ENCODE peak calls at places on chromosome 19, in seven cellular contexts. One of them, this sample, is unnamed.

GRCh38 chr19:3586124-3586626 is 897 bp downstream of the GIPC3 start:
- DNase-seq in mucosa of descending colon: no peak
- DNase-seq in HCEC 1CT: no peak
- DNase-seq in activated CD8-positive, alpha-beta T cell treated with anti-CD3 and anti-CD28 coated beads for 36 hours: peak; percentile 60
- DNase-seq in Peyer's patch: peak; percentile 49
- DNase-seq in left ventricle myocardium inferior: no peak
- DNase-seq in erythroblast: peak; percentile 22
- DNase-seq in this sample: peak; percentile 22

GRCh38 chr19:3479177-3479818 is 1.0 kb downstream of the SMIM24 start:
- DNase-seq in mucosa of descending colon: peak; percentile 55
- DNase-seq in HCEC 1CT: no peak
- DNase-seq in activated CD8-positive, alpha-beta T cell treated with anti-CD3 and anti-CD28 coated beads for 36 hours: peak; percentile 84
- DNase-seq in Peyer's patch: peak; percentile 71
- DNase-seq in left ventricle myocardium inferior: no peak
- DNase-seq in erythroblast: peak; percentile 64
- DNase-seq in this sample: peak; percentile 78

GRCh38 chr19:54650108-54650666 is 12.6 kb upstream of the LILRB4 start:
- DNase-seq in mucosa of descending colon: no peak
- DNase-seq in HCEC 1CT: no peak
- DNase-seq in activated CD8-positive, alpha-beta T cell treated with anti-CD3 and anti-CD28 coated beads for 36 hours: no peak
- DNase-seq in Peyer's patch: no peak
- DNase-seq in left ventricle myocardium inferior: no peak
- DNase-seq in erythroblast: no peak
- DNase-seq in this sample: no peak

GRCh38 chr19:1312732-1313694 is 27.3 kb downstream of the EFNA2 start:
- DNase-seq in mucosa of descending colon: peak; percentile 50
- DNase-seq in HCEC 1CT: peak; percentile 57
- DNase-seq in activated CD8-positive, alpha-beta T cell treated with anti-CD3 and anti-CD28 coated beads for 36 hours: no peak
- DNase-seq in Peyer's patch: no peak
- DNase-seq in left ventricle myocardium inferior: no peak
- DNase-seq in erythroblast: no peak
- DNase-seq in this sample: no peak

GRCh38 chr19:45346449-45346848 is 5.9 kb downstream of the KLC3 start:
- DNase-seq in mucosa of descending colon: no peak
- DNase-seq in HCEC 1CT: no peak
- DNase-seq in activated CD8-positive, alpha-beta T cell treated with anti-CD3 and anti-CD28 coated beads for 36 hours: no peak
- DNase-seq in Peyer's patch: no peak
- DNase-seq in left ventricle myocardium inferior: no peak
- DNase-seq in erythroblast: no peak
- DNase-seq in this sample: no peak

GRCh38 chr19:9720541-9720940 is 45.6 kb upstream of the ZNF562 start:
- DNase-seq in mucosa of descending colon: no peak
- DNase-seq in HCEC 1CT: no peak
- DNase-seq in activated CD8-positive, alpha-beta T cell treated with anti-CD3 and anti-CD28 coated beads for 36 hours: no peak
- DNase-seq in Peyer's patch: no peak
- DNase-seq in left ventricle myocardium inferior: no peak
- DNase-seq in erythroblast: no peak
- DNase-seq in this sample: no peak

GRCh38 chr19:677201-677600 is 1.0 kb downstream of the FSTL3 start:
- DNase-seq in mucosa of descending colon: peak; percentile 57
- DNase-seq in HCEC 1CT: peak; percentile 73
- DNase-seq in activated CD8-positive, alpha-beta T cell treated with anti-CD3 and anti-CD28 coated beads for 36 hours: no peak
- DNase-seq in Peyer's patch: peak; percentile 64
- DNase-seq in left ventricle myocardium inferior: peak; percentile 78
- DNase-seq in erythroblast: no peak
- DNase-seq in this sample: no peak

GRCh38 chr19:27776020-27776419 is 1436.9 kb downstream of the UQCRFS1 start:
- DNase-seq in mucosa of descending colon: no peak
- DNase-seq in HCEC 1CT: peak; percentile 11
- DNase-seq in activated CD8-positive, alpha-beta T cell treated with anti-CD3 and anti-CD28 coated beads for 36 hours: peak; percentile 20
- DNase-seq in Peyer's patch: no peak
- DNase-seq in left ventricle myocardium inferior: no peak
- DNase-seq in erythroblast: peak; percentile 26
- DNase-seq in this sample: peak; percentile 4

GRCh38 chr19:42277821-42278809 is 9.1 kb downstream of the CIC start:
- DNase-seq in mucosa of descending colon: peak; percentile 33
- DNase-seq in HCEC 1CT: no peak
- DNase-seq in activated CD8-positive, alpha-beta T cell treated with anti-CD3 and anti-CD28 coated beads for 36 hours: no peak
- DNase-seq in Peyer's patch: peak; percentile 46
- DNase-seq in left ventricle myocardium inferior: no peak
- DNase-seq in erythroblast: no peak
- DNase-seq in this sample: no peak

GRCh38 chr19:11949201-11949600 is 15.6 kb upstream of the ZNF763 start:
- DNase-seq in mucosa of descending colon: no peak
- DNase-seq in HCEC 1CT: no peak
- DNase-seq in activated CD8-positive, alpha-beta T cell treated with anti-CD3 and anti-CD28 coated beads for 36 hours: no peak
- DNase-seq in Peyer's patch: no peak
- DNase-seq in left ventricle myocardium inferior: no peak
- DNase-seq in erythroblast: peak; percentile 27
- DNase-seq in this sample: peak; percentile 70

GRCh38 chr19:1618157-1619093 is 13.2 kb upstream of the UQCR11 start:
- DNase-seq in mucosa of descending colon: peak; percentile 61
- DNase-seq in HCEC 1CT: no peak
- DNase-seq in activated CD8-positive, alpha-beta T cell treated with anti-CD3 and anti-CD28 coated beads for 36 hours: peak; percentile 54
- DNase-seq in Peyer's patch: peak; percentile 75
- DNase-seq in left ventricle myocardium inferior: no peak
- DNase-seq in erythroblast: peak; percentile 68
- DNase-seq in this sample: peak; percentile 14

GRCh38 chr19:10214784-10215183 is 16.3 kb downstream of the S1PR2 start:
- DNase-seq in mucosa of descending colon: no peak
- DNase-seq in HCEC 1CT: peak; percentile 54
- DNase-seq in activated CD8-positive, alpha-beta T cell treated with anti-CD3 and anti-CD28 coated beads for 36 hours: no peak
- DNase-seq in Peyer's patch: no peak
- DNase-seq in left ventricle myocardium inferior: no peak
- DNase-seq in erythroblast: no peak
- DNase-seq in this sample: no peak

GRCh38 chr19:58569191-58569942 is 3.8 kb downstream of the MZF1 start:
- DNase-seq in mucosa of descending colon: peak; percentile 21
- DNase-seq in HCEC 1CT: no peak
- DNase-seq in activated CD8-positive, alpha-beta T cell treated with anti-CD3 and anti-CD28 coated beads for 36 hours: no peak
- DNase-seq in Peyer's patch: peak; percentile 40
- DNase-seq in left ventricle myocardium inferior: no peak
- DNase-seq in erythroblast: no peak
- DNase-seq in this sample: no peak

GRCh38 chr19:49906879-49907564 is 10.3 kb upstream of the IL4I1 start:
- DNase-seq in mucosa of descending colon: no peak
- DNase-seq in HCEC 1CT: no peak
- DNase-seq in activated CD8-positive, alpha-beta T cell treated with anti-CD3 and anti-CD28 coated beads for 36 hours: no peak
- DNase-seq in Peyer's patch: no peak
- DNase-seq in left ventricle myocardium inferior: no peak
- DNase-seq in erythroblast: no peak
- DNase-seq in this sample: no peak

GRCh38 chr19:35901854-35902661 is at the start of gene HCST:
- DNase-seq in mucosa of descending colon: peak; percentile 36
- DNase-seq in HCEC 1CT: no peak
- DNase-seq in activated CD8-positive, alpha-beta T cell treated with anti-CD3 and anti-CD28 coated beads for 36 hours: peak; percentile 66
- DNase-seq in Peyer's patch: peak; percentile 76
- DNase-seq in left ventricle myocardium inferior: no peak
- DNase-seq in erythroblast: no peak
- DNase-seq in this sample: peak; percentile 19

GRCh38 chr19:13122275-13122878 is 4.3 kb downstream of the NACC1 start:
- DNase-seq in mucosa of descending colon: no peak
- DNase-seq in HCEC 1CT: no peak
- DNase-seq in activated CD8-positive, alpha-beta T cell treated with anti-CD3 and anti-CD28 coated beads for 36 hours: peak; percentile 34
- DNase-seq in Peyer's patch: no peak
- DNase-seq in left ventricle myocardium inferior: no peak
- DNase-seq in erythroblast: no peak
- DNase-seq in this sample: no peak

GRCh38 chr19:14577885-14578427 is 4.9 kb upstream of the CLEC17A start:
- DNase-seq in mucosa of descending colon: no peak
- DNase-seq in HCEC 1CT: no peak
- DNase-seq in activated CD8-positive, alpha-beta T cell treated with anti-CD3 and anti-CD28 coated beads for 36 hours: peak; percentile 38
- DNase-seq in Peyer's patch: no peak
- DNase-seq in left ventricle myocardium inferior: no peak
- DNase-seq in erythroblast: no peak
- DNase-seq in this sample: peak; percentile 50

GRCh38 chr19:47407417-47407774 is 11.9 kb downstream of the MEIS3 start:
- DNase-seq in mucosa of descending colon: no peak
- DNase-seq in HCEC 1CT: no peak
- DNase-seq in activated CD8-positive, alpha-beta T cell treated with anti-CD3 and anti-CD28 coated beads for 36 hours: no peak
- DNase-seq in Peyer's patch: no peak
- DNase-seq in left ventricle myocardium inferior: no peak
- DNase-seq in erythroblast: no peak
- DNase-seq in this sample: no peak

GRCh38 chr19:8163781-8164180 is 14.4 kb upstream of the FBN3 start:
- DNase-seq in mucosa of descending colon: no peak
- DNase-seq in HCEC 1CT: no peak
- DNase-seq in activated CD8-positive, alpha-beta T cell treated with anti-CD3 and anti-CD28 coated beads for 36 hours: no peak
- DNase-seq in Peyer's patch: no peak
- DNase-seq in left ventricle myocardium inferior: no peak
- DNase-seq in erythroblast: no peak
- DNase-seq in this sample: no peak

GRCh38 chr19:16116067-16116466 is 4.4 kb downstream of the RAB8A start:
- DNase-seq in mucosa of descending colon: no peak
- DNase-seq in HCEC 1CT: no peak
- DNase-seq in activated CD8-positive, alpha-beta T cell treated with anti-CD3 and anti-CD28 coated beads for 36 hours: no peak
- DNase-seq in Peyer's patch: no peak
- DNase-seq in left ventricle myocardium inferior: no peak
- DNase-seq in erythroblast: no peak
- DNase-seq in this sample: no peak

GRCh38 chr19:55212447-55212846 is 3.1 kb upstream of the PTPRH start:
- DNase-seq in mucosa of descending colon: peak; percentile 75
- DNase-seq in HCEC 1CT: no peak
- DNase-seq in activated CD8-positive, alpha-beta T cell treated with anti-CD3 and anti-CD28 coated beads for 36 hours: peak; percentile 76
- DNase-seq in Peyer's patch: peak; percentile 80
- DNase-seq in left ventricle myocardium inferior: no peak
- DNase-seq in erythroblast: peak; percentile 69
- DNase-seq in this sample: peak; percentile 66

GRCh38 chr19:2154587-2155075 is 3.3 kb upstream of the AP3D1 start:
- DNase-seq in mucosa of descending colon: peak; percentile 67
- DNase-seq in HCEC 1CT: peak; percentile 8
- DNase-seq in activated CD8-positive, alpha-beta T cell treated with anti-CD3 and anti-CD28 coated beads for 36 hours: no peak
- DNase-seq in Peyer's patch: peak; percentile 62
- DNase-seq in left ventricle myocardium inferior: no peak
- DNase-seq in erythroblast: no peak
- DNase-seq in this sample: no peak

GRCh38 chr19:33204136-33204973 is 10.2 kb downstream of the LRP3 start:
- DNase-seq in mucosa of descending colon: no peak
- DNase-seq in HCEC 1CT: no peak
- DNase-seq in activated CD8-positive, alpha-beta T cell treated with anti-CD3 and anti-CD28 coated beads for 36 hours: no peak
- DNase-seq in Peyer's patch: no peak
- DNase-seq in left ventricle myocardium inferior: no peak
- DNase-seq in erythroblast: no peak
- DNase-seq in this sample: no peak

GRCh38 chr19:5445667-5446066 is 9.6 kb upstream of the ZNRF4 start:
- DNase-seq in mucosa of descending colon: no peak
- DNase-seq in HCEC 1CT: no peak
- DNase-seq in activated CD8-positive, alpha-beta T cell treated with anti-CD3 and anti-CD28 coated beads for 36 hours: no peak
- DNase-seq in Peyer's patch: no peak
- DNase-seq in left ventricle myocardium inferior: no peak
- DNase-seq in erythroblast: no peak
- DNase-seq in this sample: no peak

GRCh38 chr19:53132231-53132991 is at the start of gene ZNF415:
- DNase-seq in mucosa of descending colon: peak; percentile 88
- DNase-seq in HCEC 1CT: no peak
- DNase-seq in activated CD8-positive, alpha-beta T cell treated with anti-CD3 and anti-CD28 coated beads for 36 hours: peak; percentile 87
- DNase-seq in Peyer's patch: peak; percentile 87
- DNase-seq in left ventricle myocardium inferior: peak; percentile 82
- DNase-seq in erythroblast: peak; percentile 17
- DNase-seq in this sample: peak; percentile 70

GRCh38 chr19:1445932-1446712 is 3.8 kb upstream of the APC2 start:
- DNase-seq in mucosa of descending colon: no peak
- DNase-seq in HCEC 1CT: no peak
- DNase-seq in activated CD8-positive, alpha-beta T cell treated with anti-CD3 and anti-CD28 coated beads for 36 hours: no peak
- DNase-seq in Peyer's patch: no peak
- DNase-seq in left ventricle myocardium inferior: no peak
- DNase-seq in erythroblast: peak; percentile 31
- DNase-seq in this sample: no peak

GRCh38 chr19:4291200-4291732 is 10.9 kb downstream of the TMIGD2 start:
- DNase-seq in mucosa of descending colon: no peak
- DNase-seq in HCEC 1CT: no peak
- DNase-seq in activated CD8-positive, alpha-beta T cell treated with anti-CD3 and anti-CD28 coated beads for 36 hours: no peak
- DNase-seq in Peyer's patch: no peak
- DNase-seq in left ventricle myocardium inferior: no peak
- DNase-seq in erythroblast: no peak
- DNase-seq in this sample: no peak

GRCh38 chr19:38543807-38544568 is 73.8 kb downstream of the MAP4K1 start:
- DNase-seq in mucosa of descending colon: peak; percentile 41
- DNase-seq in HCEC 1CT: peak; percentile 70
- DNase-seq in activated CD8-positive, alpha-beta T cell treated with anti-CD3 and anti-CD28 coated beads for 36 hours: peak; percentile 50
- DNase-seq in Peyer's patch: peak; percentile 61
- DNase-seq in left ventricle myocardium inferior: peak; percentile 32
- DNase-seq in erythroblast: peak; percentile 93
- DNase-seq in this sample: peak; percentile 99

GRCh38 chr19:42473686-42474085 is 30.9 kb upstream of the CXCL17 start:
- DNase-seq in mucosa of descending colon: no peak
- DNase-seq in HCEC 1CT: no peak
- DNase-seq in activated CD8-positive, alpha-beta T cell treated with anti-CD3 and anti-CD28 coated beads for 36 hours: no peak
- DNase-seq in Peyer's patch: no peak
- DNase-seq in left ventricle myocardium inferior: no peak
- DNase-seq in erythroblast: no peak
- DNase-seq in this sample: no peak